ENCODE peak calls at places on chromosomes 7 and 10, in seven cellular contexts. U is GM23338, E is A549, A is sigmoid colon, Q is left ventricle myocardium inferior, Z is suprapubic skin, K is ascending aorta. F is an unnamed sample.

GRCh38 chr7:133697585-133697984 is 429.6 kb upstream of the LRGUK start:
- DNase-seq in E (no peak), A (no peak), K (no peak), U (no peak), Z (no peak), Q (no peak), F (no peak)

GRCh38 chr10:16712883-16713282 is 104.3 kb downstream of the RSU1 start:
- DNase-seq in U (no peak), A (no peak), Z (no peak), E (no peak), Q (no peak), K (no peak), F (no peak)

GRCh38 chr7:151448261-151449252 is 8.6 kb upstream of the CRYGN start:
- DNase-seq in E (peak; percentile 69), Z (peak; percentile 84), Q (peak; percentile 65), A (peak; percentile 88), U (peak; percentile 88), K (no peak), F (peak; percentile 68)

GRCh38 chr10:971150-971542 is 17.1 kb upstream of the GTPBP4 start:
- DNase-seq in Z (peak; percentile 59), Q (no peak), E (no peak), A (peak; percentile 82), K (no peak), U (no peak), F (no peak)

GRCh38 chr7:137403282-137403681 is 59.7 kb upstream of the PTN start:
- DNase-seq in E (no peak), U (peak; percentile 30), Q (no peak), K (no peak), Z (no peak), A (no peak), F (no peak)

GRCh38 chr7:104657134-104657533 is 328.7 kb downstream of the LHFPL3 start:
- DNase-seq in Q (no peak), E (no peak), K (no peak), U (no peak), A (no peak), Z (no peak), F (no peak)

GRCh38 chr10:117684673-117685211 is 142.2 kb downstream of the EMX2 start:
- DNase-seq in Q (peak; percentile 34), K (no peak), Z (peak; percentile 81), E (peak; percentile 40), U (peak; percentile 35), A (no peak), F (no peak)

GRCh38 chr7:24964177-24964576 is 15.8 kb downstream of the OSBPL3 start:
- DNase-seq in Q (no peak), U (no peak), A (no peak), K (no peak), E (no peak), Z (no peak), F (no peak)

GRCh38 chr10:92239600-92240288 is 51.1 kb downstream of the CPEB3 start:
- DNase-seq in Z (peak; percentile 71), Q (peak; percentile 46), E (no peak), K (no peak), U (peak; percentile 61), A (peak; percentile 74), F (peak; percentile 67)

GRCh38 chr7:100874577-100875355 is at the start of gene SRRT:
- DNase-seq in U (peak; percentile 100), A (peak; percentile 99), E (peak; percentile 99), K (peak; percentile 88), Z (peak; percentile 100), Q (peak; percentile 99), F (peak; percentile 99)

GRCh38 chr10:68598978-68599753 is 39.0 kb downstream of the TET1 start:
- DNase-seq in Z (peak; percentile 64), K (no peak), Q (peak; percentile 38), E (no peak), U (peak; percentile 44), A (peak; percentile 75), F (peak; percentile 46)

GRCh38 chr7:55065511-55066229 is 46.9 kb downstream of the EGFR start:
- DNase-seq in E (peak; percentile 84), Q (no peak), A (no peak), Z (no peak), K (no peak), U (peak; percentile 56), F (no peak)
- H3K4me1 ChIP-seq in E (peaks cover 98% of the 10 kb centered on the region), Q (peaks cover 49% of the 10 kb centered on the region), A (peaks cover 56% of the 10 kb centered on the region), Z (peaks cover 59% of the 10 kb centered on the region), K (peaks cover 4% of the 10 kb centered on the region), U (peaks cover 19% of the 10 kb centered on the region), F (no peaks in the 10 kb centered on the region)

GRCh38 chr10:95336702-95337101 is 45.9 kb upstream of the PDLIM1 start:
- DNase-seq in U (no peak), Q (no peak), K (no peak), A (no peak), Z (no peak), E (no peak), F (no peak)
- H3K27ac ChIP-seq in U (no peak overlapping the region), Q (peak overlapping the region; percentile 88), K (peak overlapping the region; percentile 96), A (peak overlapping the region; percentile 89), Z (no peak overlapping the region), E (no peak overlapping the region), F (no peak overlapping the region)

DNA sequence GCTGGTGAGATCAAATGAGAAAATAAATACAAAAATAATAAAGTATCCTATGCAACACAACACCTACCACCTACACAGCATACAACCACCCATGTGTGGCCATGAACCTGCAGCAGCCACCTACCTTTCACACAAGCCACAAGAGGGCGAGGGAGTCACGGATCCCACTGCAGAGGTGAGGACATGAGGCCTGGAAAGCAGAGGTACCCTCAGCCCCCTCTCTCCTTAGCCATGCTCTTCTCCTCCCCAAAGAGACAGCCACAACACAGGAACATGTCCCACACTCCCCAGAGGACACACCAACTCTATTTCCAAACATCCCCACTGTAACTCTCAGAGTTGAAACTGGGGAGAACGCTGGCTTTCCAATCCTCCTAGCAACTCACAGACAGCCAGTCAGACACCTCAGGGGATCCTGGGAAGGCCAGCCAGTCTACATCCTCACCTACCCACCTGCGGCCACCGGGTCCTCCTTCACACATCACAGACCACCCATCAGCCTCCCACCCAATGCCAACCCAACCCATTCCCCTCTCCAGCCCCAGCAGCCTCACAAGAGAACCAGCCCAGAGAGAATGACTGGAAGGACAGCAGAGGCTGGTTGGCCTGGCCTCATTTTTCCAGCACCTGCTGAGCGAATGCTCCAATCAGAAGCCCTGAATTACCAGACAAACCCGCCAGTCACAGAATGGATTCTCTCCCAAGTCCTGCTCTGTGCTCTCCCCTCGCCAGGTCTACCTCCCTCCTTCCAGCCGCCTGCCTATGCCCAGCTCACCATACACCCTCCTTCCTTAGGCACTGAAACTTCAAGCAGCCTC is 18.4 kb downstream of the DLG5 start:
- DNase-seq in Z (no peak), K (no peak), A (no peak), E (peak; percentile 52), U (peak; percentile 75), Q (no peak), F (no peak)
- TF ChIP-seq CTCF in Z (no peak), K (no peak), A (no peak), E (peak; percentile 43), U (peak; percentile 93), Q (no peak), F (no peak)

DNA sequence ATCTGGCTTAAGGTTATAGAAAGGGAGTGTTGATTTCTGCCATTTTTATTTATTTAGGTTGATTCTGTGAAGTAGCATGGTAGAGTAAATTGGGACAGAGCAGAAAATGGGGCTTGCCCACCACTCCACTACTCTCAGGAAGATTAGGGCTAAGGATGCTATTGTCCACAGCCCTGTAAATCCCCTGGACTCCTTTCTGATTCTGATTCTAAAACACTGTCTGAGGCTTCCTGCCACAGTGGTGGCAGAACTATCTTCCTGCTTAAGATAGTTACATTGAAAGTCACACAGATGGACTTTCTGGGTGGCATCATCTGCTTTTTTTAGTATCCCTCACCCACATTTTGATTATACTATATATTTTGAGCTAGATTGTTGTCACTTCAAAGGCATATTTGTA is 50.0 kb downstream of the SPAM1 start:
- DNase-seq in Z (no peak), K (no peak), Q (no peak), A (no peak), U (no peak), E (no peak), F (no peak)
- H3K4me1 ChIP-seq in Z (no peaks in the 10 kb centered on the region), K (no peaks in the 10 kb centered on the region), Q (no peaks in the 10 kb centered on the region), A (no peaks in the 10 kb centered on the region), U (no peaks in the 10 kb centered on the region), E (no peaks in the 10 kb centered on the region), F (no peaks in the 10 kb centered on the region)